ENCODE peak calls at places on chromosomes 5 and 9, in six cellular contexts. Z is NCI-H748 treated with DMSO at 0.1 percent for 48 hours, L is kidney tubule cell, J is lower leg skin, R is spleen, H is NCI-H1105. A is an unnamed sample.

GRCh38 chr5:9156282-9156681 is 389.6 kb downstream of the SEMA5A start:
- DNase-seq in J (peak), Z (no peak), R (no peak), L (peak), H (no peak), A (peak)

GRCh38 chr5:66415208-66415607 is 181.0 kb upstream of the MAST4 start:
- DNase-seq in H (no peak), J (no peak), L (no peak), Z (no peak), R (no peak), A (no peak)

GRCh38 chr9:92176068-92176799 is 61.0 kb upstream of the SPTLC1 start:
- DNase-seq in Z (no peak), H (no peak), L (no peak), J (no peak), R (no peak), A (no peak)

GRCh38 chr5:44875661-44876250 is 67.0 kb downstream of the MRPS30 start:
- DNase-seq in H (no peak), L (peak), Z (no peak), J (no peak), R (no peak), A (no peak)

GRCh38 chr9:100990605-100991381 is 37.7 kb upstream of the PLPPR1 start:
- DNase-seq in Z (no peak), J (no peak), H (no peak), L (no peak), R (no peak), A (no peak)

GRCh38 chr9:130860458-130861316 is 25.6 kb downstream of the ABL1 start:
- DNase-seq in Z (no peak), H (no peak), L (peak), J (peak), R (peak), A (no peak)

GRCh38 chr5:173671121-173671949 is 54.9 kb upstream of the BOD1 start:
- DNase-seq in R (no peak), L (no peak), H (no peak), Z (no peak), J (peak), A (no peak)

GRCh38 chr5:3828761-3829160 is 233.1 kb downstream of the IRX1 start:
- DNase-seq in Z (no peak), R (no peak), H (no peak), J (no peak), L (no peak), A (no peak)

GRCh38 chr9:136007906-136008692 is 46.9 kb upstream of the UBAC1 start:
- DNase-seq in R (no peak), Z (no peak), L (peak), J (no peak), H (no peak), A (no peak)